ENCODE peak calls at places on chromosomes 7 and 10, in ten cellular contexts. V is stimulated activated CD4-positive, alpha-beta T cell treated with anti-CD3 and anti-CD28 coated beads, Interleukin-12 subunit alpha, Interleukin-12 subunit beta, amount 100 ng/mL, for 4 hours; S is foreskin fibroblast; D is globus pallidus; F is activated CD4-positive, alpha-beta T cell treated with anti-CD3 and anti-CD28 coated beads, Interleukin-2, amount 50 U/mL, for 1 hour; E is mucosa of gallbladder; A is astrocyte of the spinal cord; I is lower lobe of right lung; K is H54; Z is hepatocyte. U is an unnamed sample.

GRCh38 chr10:110069502-110069982 is 61.8 kb downstream of the ADD3 start:
- DNase-seq in A (peak), I (no peak), E (no peak), V (no peak), Z (no peak), F (no peak), S (no peak), K (no peak), D (no peak), U (no peak)

GRCh38 chr7:105661625-105662024 is 80.3 kb upstream of the EFCAB10 start:
- DNase-seq in I (no peak), E (no peak), S (no peak), A (no peak), V (no peak), D (no peak), F (no peak), K (no peak), Z (no peak), U (no peak)

GRCh38 chr10:82535457-82535856 is 660.5 kb downstream of the NRG3 start:
- DNase-seq in I (no peak), A (no peak), D (no peak), S (no peak), F (no peak), Z (no peak), V (no peak), K (no peak), E (no peak), U (no peak)

GRCh38 chr7:107579881-107580715 is at the start of gene BCAP29:
- DNase-seq in A (peak), Z (peak), V (peak), S (peak), D (peak), I (peak), E (peak), K (peak), F (peak), U (no peak)

GRCh38 chr7:137985253-137985896 is 16.5 kb downstream of the CREB3L2 start:
- DNase-seq in I (no peak), F (no peak), E (no peak), Z (no peak), A (no peak), V (no peak), S (no peak), K (no peak), D (no peak), U (no peak)

GRCh38 chr10:133114726-133115452 is 27.2 kb downstream of the ADGRA1 start:
- DNase-seq in I (no peak), D (no peak), S (no peak), V (no peak), K (no peak), Z (no peak), E (no peak), A (no peak), F (no peak), U (no peak)

GRCh38 chr10:22324413-22324812 is 3.5 kb downstream of the BMI1 start:
- DNase-seq in V (no peak), D (peak), Z (no peak), I (no peak), F (no peak), S (no peak), K (no peak), A (no peak), E (no peak), U (no peak)

GRCh38 chr7:17036584-17036983 is 154.8 kb upstream of the AGR3 start:
- DNase-seq in F (no peak), K (no peak), D (no peak), E (no peak), V (no peak), I (no peak), A (no peak), Z (no peak), S (no peak), U (no peak)

GRCh38 chr7:142717453-142717852 is 31.8 kb upstream of the PRSS1 start:
- DNase-seq in F (no peak), I (peak), D (no peak), Z (no peak), A (no peak), S (no peak), V (no peak), E (no peak), K (no peak), U (no peak)

GRCh38 chr10:55746002-55746401 is 615.1 kb downstream of the ZWINT start:
- DNase-seq in E (no peak), K (no peak), A (no peak), V (no peak), D (no peak), S (no peak), I (no peak), Z (no peak), F (no peak), U (no peak)

GRCh38 chr7:151796091-151796870 is 80.6 kb downstream of the PRKAG2 start:
- DNase-seq in F (no peak), D (no peak), E (no peak), V (no peak), A (peak), S (peak), K (peak), Z (peak), I (peak), U (peak)

GRCh38 chr10:22761569-22762220 is 47.3 kb upstream of the PIP4K2A start:
- DNase-seq in V (no peak), D (peak), A (no peak), I (no peak), F (no peak), K (no peak), E (no peak), Z (no peak), S (peak), U (peak)

GRCh38 chr7:780056-780455 is 52.2 kb upstream of the SUN1 start:
- DNase-seq in V (no peak), A (no peak), Z (no peak), K (no peak), S (no peak), F (no peak), I (peak), E (no peak), D (peak), U (no peak)

GRCh38 chr10:98340946-98341345 is 73.0 kb upstream of the LOXL4 start:
- DNase-seq in I (no peak), F (no peak), D (no peak), K (no peak), E (no peak), Z (no peak), A (no peak), S (peak), V (no peak), U (no peak)

GRCh38 chr7:114334992-114335391 is 79.6 kb upstream of the FOXP2 start:
- DNase-seq in E (no peak), K (no peak), Z (no peak), A (no peak), V (no peak), S (no peak), D (no peak), F (no peak), I (no peak), U (no peak)

GRCh38 chr10:48491422-48492139 is 113.3 kb downstream of the ARHGAP22 start:
- DNase-seq in Z (no peak), S (no peak), F (no peak), D (peak), E (no peak), I (no peak), K (no peak), A (no peak), V (no peak), U (no peak)

GRCh38 chr7:55163733-55164132 is 144.9 kb downstream of the EGFR start:
- DNase-seq in E (no peak), I (no peak), Z (no peak), F (no peak), K (no peak), A (no peak), V (no peak), D (no peak), S (no peak), U (no peak)

GRCh38 chr7:87920578-87920977 is 13.5 kb upstream of the ADAM22 start:
- DNase-seq in F (no peak), I (no peak), V (no peak), Z (no peak), S (no peak), E (no peak), D (no peak), A (peak), K (no peak), U (no peak)

GRCh38 chr7:98556288-98556687 is 60.8 kb upstream of the NPTX2 start:
- DNase-seq in F (no peak), Z (no peak), A (no peak), E (no peak), I (no peak), S (peak), K (no peak), V (no peak), D (no peak), U (no peak)

GRCh38 chr10:68562666-68563522 is 2.8 kb downstream of the TET1 start:
- DNase-seq in S (peak), D (no peak), I (no peak), Z (peak), E (no peak), K (peak), A (peak), F (no peak), V (no peak), U (no peak)

GRCh38 chr10:11789294-11789693 is 33.9 kb upstream of the PROSER2 start:
- DNase-seq in I (no peak), E (no peak), A (peak), Z (no peak), K (no peak), D (no peak), F (no peak), S (peak), V (no peak), U (no peak)

GRCh38 chr10:131683281-131683861 is 217.4 kb upstream of the PPP2R2D start:
- DNase-seq in D (no peak), F (no peak), K (no peak), Z (no peak), A (no peak), V (no peak), S (no peak), I (no peak), E (no peak), U (no peak)

GRCh38 chr7:45233249-45233775 is 75.7 kb downstream of the RAMP3 start:
- DNase-seq in A (no peak), K (no peak), E (no peak), S (no peak), Z (no peak), I (no peak), D (no peak), V (no peak), F (no peak), U (no peak)

GRCh38 chr7:132650498-132650897 is 74.2 kb upstream of the PLXNA4 start:
- DNase-seq in F (no peak), V (no peak), S (peak), Z (peak), K (peak), I (no peak), E (no peak), D (no peak), A (peak), U (peak)

GRCh38 chr10:12423896-12424295 is 74.5 kb downstream of the CAMK1D start:
- DNase-seq in Z (no peak), E (no peak), A (no peak), D (no peak), F (no peak), K (no peak), S (no peak), I (no peak), V (no peak), U (no peak)

GRCh38 chr7:41984888-41985287 is 252.1 kb downstream of the GLI3 start:
- DNase-seq in E (no peak), K (peak), S (peak), Z (peak), F (no peak), A (peak), D (no peak), V (no peak), I (no peak), U (no peak)

GRCh38 chr10:25059990-25060389 is 43.6 kb downstream of the THNSL1 start:
- DNase-seq in F (no peak), D (no peak), Z (peak), I (peak), S (peak), A (peak), V (no peak), E (peak), K (peak), U (peak)

GRCh38 chr7:93515144-93515543 is 59.4 kb downstream of the CALCR start:
- DNase-seq in D (no peak), K (no peak), I (no peak), S (no peak), V (no peak), F (no peak), E (no peak), A (no peak), Z (no peak), U (no peak)

GRCh38 chr10:75672272-75672671 is 240.8 kb downstream of the LRMDA start:
- DNase-seq in S (no peak), D (no peak), E (no peak), Z (no peak), K (no peak), I (no peak), V (no peak), F (no peak), A (no peak), U (no peak)

GRCh38 chr10:7385114-7385513 is 25.7 kb downstream of the SFMBT2 start:
- DNase-seq in E (no peak), S (no peak), A (no peak), V (no peak), Z (no peak), K (no peak), I (no peak), D (no peak), F (no peak), U (no peak)

GRCh38 chr7:66696774-66697191 is 43.8 kb upstream of the RABGEF1 start:
- DNase-seq in Z (no peak), A (no peak), S (peak), E (no peak), D (no peak), F (no peak), K (no peak), V (no peak), I (no peak), U (no peak)

GRCh38 chr7:91504919-91505318 is 240.7 kb downstream of the FZD1 start:
- DNase-seq in A (no peak), S (no peak), D (no peak), K (no peak), V (no peak), I (no peak), Z (no peak), E (no peak), F (no peak), U (no peak)